ENCODE peak calls at places on chromosomes 6 and 20, in ten cellular contexts. X is ovary, N is gastrocnemius medialis, Q is GM03348, P is EL, K is H7, R is lung microvascular endothelial cell, V is astrocyte of the spinal cord, F is occipital lobe, O is T-helper 2 cell. S is an unnamed sample.

GRCh38 chr20:52731086-52731485 is 241.1 kb upstream of the TSHZ2 start:
- DNase-seq in X (no peak), N (no peak), Q (no peak), P (no peak), K (peak; percentile 31), R (no peak), V (no peak), F (no peak), O (no peak), S (no peak)

GRCh38 chr20:63980806-63981728 is at the start of gene PRPF6:
- DNase-seq in X (peak; percentile 90), N (peak; percentile 90), Q (peak; percentile 99), P (peak; percentile 95), K (peak; percentile 99), R (peak; percentile 97), V (peak; percentile 93), F (peak; percentile 91), O (peak; percentile 88), S (peak; percentile 97)

GRCh38 chr20:5316188-5317158 is at the start of gene PROKR2:
- DNase-seq in X (no peak), N (no peak), Q (no peak), P (peak; percentile 4), K (peak; percentile 89), R (peak; percentile 28), V (no peak), F (no peak), O (no peak), S (peak; percentile 26)

GRCh38 chr6:46051962-46052361 is 36.3 kb upstream of the CLIC5 start:
- DNase-seq in X (no peak), N (no peak), Q (peak; percentile 34), P (no peak), K (no peak), R (no peak), V (no peak), F (no peak), O (no peak), S (no peak)

GRCh38 chr6:161437851-161438250 is 164.0 kb upstream of the AGPAT4 start:
- DNase-seq in X (no peak), N (no peak), Q (no peak), P (peak; percentile 32), K (no peak), R (no peak), V (no peak), F (no peak), O (no peak), S (no peak)

GRCh38 chr6:110689275-110689935 is 125.9 kb downstream of the CDK19 start:
- DNase-seq in X (no peak), N (no peak), Q (no peak), P (no peak), K (no peak), R (peak; percentile 17), V (no peak), F (no peak), O (no peak), S (peak; percentile 6)

GRCh38 chr20:48578397-48579098 is 249.3 kb downstream of the PREX1 start:
- DNase-seq in X (no peak), N (no peak), Q (no peak), P (no peak), K (no peak), R (no peak), V (no peak), F (no peak), O (no peak), S (no peak)

GRCh38 chr20:50574108-50574507 is 63.9 kb downstream of the PTPN1 start:
- DNase-seq in X (no peak), N (peak; percentile 13), Q (no peak), P (no peak), K (peak; percentile 3), R (no peak), V (no peak), F (no peak), O (no peak), S (no peak)

GRCh38 chr20:47326718-47327137 is 29.8 kb downstream of the ZMYND8 start:
- DNase-seq in X (no peak), N (no peak), Q (peak; percentile 26), P (peak; percentile 75), K (no peak), R (no peak), V (peak; percentile 73), F (no peak), O (no peak), S (no peak)

GRCh38 chr6:86859513-86859912 is 77.8 kb upstream of the HTR1E start:
- DNase-seq in X (no peak), N (no peak), Q (no peak), P (no peak), K (no peak), R (no peak), V (no peak), F (no peak), O (no peak), S (no peak)

GRCh38 chr6:11972806-11973205 is 39.3 kb upstream of the HIVEP1 start:
- DNase-seq in X (no peak), N (no peak), Q (peak; percentile 18), P (no peak), K (no peak), R (no peak), V (no peak), F (no peak), O (no peak), S (no peak)

GRCh38 chr20:7736336-7736735 is 203.9 kb downstream of the HAO1 start:
- DNase-seq in X (no peak), N (no peak), Q (no peak), P (no peak), K (no peak), R (peak; percentile 76), V (no peak), F (no peak), O (no peak), S (no peak)

GRCh38 chr6:75563032-75563431 is 38.6 kb upstream of the SENP6 start:
- DNase-seq in X (no peak), N (no peak), Q (no peak), P (peak; percentile 48), K (peak; percentile 55), R (peak; percentile 50), V (peak; percentile 34), F (no peak), O (no peak), S (peak; percentile 23)

GRCh38 chr20:17904027-17904426 is 64.6 kb downstream of the SNX5 start:
- DNase-seq in X (no peak), N (no peak), Q (no peak), P (no peak), K (no peak), R (no peak), V (no peak), F (no peak), O (no peak), S (no peak)

GRCh38 chr6:26025047-26025893 is 62.0 kb upstream of the HFE start:
- DNase-seq in X (no peak), N (no peak), Q (no peak), P (peak; percentile 76), K (no peak), R (peak; percentile 69), V (peak; percentile 71), F (no peak), O (no peak), S (peak; percentile 80)